ENCODE peak calls at places on chromosome 21, in eight cellular contexts. I is psoas muscle, N is lower leg skin, K is esophagus muscularis mucosa, R is BJ, S is IMR-90, D is OCI-LY7, E is lower lobe of right lung. A is an unnamed sample.

GRCh38 chr21:26939532-26940181 is 27.2 kb downstream of the ADAMTS5 start:
- DNase-seq in I (peak; percentile 25), N (no peak), K (no peak), R (no peak), S (peak; percentile 65), D (no peak), E (no peak), A (no peak)

GRCh38 chr21:25561668-25562641 is 45.3 kb downstream of the MRPL39 start:
- DNase-seq in I (peak; percentile 48), N (no peak), K (no peak), R (peak; percentile 11), S (peak; percentile 82), D (peak; percentile 54), E (peak; percentile 81), A (no peak)

GRCh38 chr21:33133912-33134311 is 64.0 kb downstream of the OLIG1 start:
- DNase-seq in I (no peak), N (no peak), K (no peak), R (no peak), S (no peak), D (no peak), E (no peak), A (no peak)

GRCh38 chr21:29624776-29625175 is 315.0 kb downstream of the GRIK1 start:
- DNase-seq in I (no peak), N (no peak), K (no peak), R (no peak), S (no peak), D (no peak), E (no peak), A (no peak)

GRCh38 chr21:32946654-32947053 is 79.1 kb upstream of the OLIG2 start:
- DNase-seq in I (no peak), N (no peak), K (no peak), R (no peak), S (peak; percentile 1), D (no peak), E (no peak), A (no peak)

GRCh38 chr21:41927727-41928409 is 25.9 kb downstream of the C2CD2 start:
- DNase-seq in I (no peak), N (no peak), K (no peak), R (no peak), S (no peak), D (peak; percentile 63), E (no peak), A (peak; percentile 46)

GRCh38 chr21:33033094-33033951 is 7.6 kb downstream of the OLIG2 start:
- DNase-seq in I (no peak), N (no peak), K (no peak), R (no peak), S (no peak), D (no peak), E (no peak), A (no peak)

GRCh38 chr21:15094706-15095105 is 29.9 kb upstream of the NRIP1 start:
- DNase-seq in I (no peak), N (no peak), K (no peak), R (no peak), S (no peak), D (no peak), E (no peak), A (no peak)

GRCh38 chr21:41665766-41666595 is 100.9 kb downstream of the RIPK4 start:
- DNase-seq in I (no peak), N (no peak), K (no peak), R (no peak), S (no peak), D (no peak), E (no peak), A (no peak)

GRCh38 chr21:42297372-42297771 is 17.8 kb downstream of the TFF3 start:
- DNase-seq in I (no peak), N (no peak), K (no peak), R (no peak), S (no peak), D (no peak), E (no peak), A (no peak)

GRCh38 chr21:41957991-41958766 is 4.4 kb upstream of the C2CD2 start:
- DNase-seq in I (peak; percentile 76), N (no peak), K (no peak), R (peak; percentile 44), S (peak; percentile 98), D (no peak), E (no peak), A (no peak)

GRCh38 chr21:15247613-15248012 is 182.8 kb upstream of the NRIP1 start:
- DNase-seq in I (no peak), N (no peak), K (no peak), R (no peak), S (peak; percentile 8), D (no peak), E (no peak), A (no peak)

GRCh38 chr21:20968391-20968790 is 29.8 kb upstream of the NCAM2 start:
- DNase-seq in I (no peak), N (no peak), K (no peak), R (no peak), S (no peak), D (no peak), E (no peak), A (no peak)

GRCh38 chr21:30882907-30883597 is 1.7 kb upstream of the KRTAP11-1 start:
- DNase-seq in I (no peak), N (no peak), K (no peak), R (no peak), S (no peak), D (no peak), E (no peak), A (no peak)

GRCh38 chr21:18522181-18522771 is 118.7 kb upstream of the TMPRSS15 start:
- DNase-seq in I (no peak), N (no peak), K (no peak), R (no peak), S (no peak), D (no peak), E (no peak), A (no peak)

GRCh38 chr21:19607983-19608668 is 1204.5 kb upstream of the TMPRSS15 start:
- DNase-seq in I (no peak), N (no peak), K (no peak), R (no peak), S (no peak), D (no peak), E (no peak), A (no peak)

GRCh38 chr21:42009018-42009830 is 936 bp downstream of the ZBTB21 start:
- DNase-seq in I (peak; percentile 64), N (peak; percentile 50), K (peak; percentile 92), R (no peak), S (peak; percentile 81), D (peak; percentile 77), E (peak; percentile 71), A (peak; percentile 49)

GRCh38 chr21:14259669-14260458 is 43.9 kb downstream of the RBM11 start:
- DNase-seq in I (no peak), N (no peak), K (no peak), R (no peak), S (peak; percentile 56), D (peak; percentile 46), E (no peak), A (peak; percentile 3)

GRCh38 chr21:25283720-25284119 is 323.6 kb downstream of the MRPL39 start:
- DNase-seq in I (no peak), N (no peak), K (no peak), R (peak; percentile 8), S (peak; percentile 56), D (peak; percentile 1), E (no peak), A (peak; percentile 39)

GRCh38 chr21:27329255-27329851 is 362.5 kb upstream of the ADAMTS5 start:
- DNase-seq in I (no peak), N (no peak), K (no peak), R (no peak), S (peak; percentile 82), D (no peak), E (no peak), A (no peak)

GRCh38 chr21:41825216-41825615 is 53.9 kb downstream of the PRDM15 start:
- DNase-seq in I (no peak), N (no peak), K (no peak), R (no peak), S (no peak), D (no peak), E (no peak), A (no peak)

GRCh38 chr21:38303300-38303699 is 46.5 kb downstream of the KCNJ15 start:
- DNase-seq in I (peak; percentile 61), N (peak; percentile 87), K (no peak), R (peak; percentile 71), S (peak; percentile 88), D (no peak), E (no peak), A (no peak)

GRCh38 chr21:31471865-31472264 is 127.8 kb upstream of the TIAM1 start:
- DNase-seq in I (no peak), N (no peak), K (no peak), R (no peak), S (no peak), D (no peak), E (no peak), A (no peak)

GRCh38 chr21:39441502-39442475 is 3.8 kb downstream of the LCA5L start:
- DNase-seq in I (no peak), N (no peak), K (no peak), R (no peak), S (peak; percentile 68), D (peak; percentile 63), E (no peak), A (peak; percentile 21)
- TF ChIP-seq CTCF in I (peak; percentile 70), N (no peak), K (peak; percentile 73), R (peak; percentile 86), S (peak; percentile 75), D (peak; percentile 92), E (peak; percentile 62), A (peak; percentile 79)

GRCh38 chr21:36697473-36698159 is 1.3 kb upstream of the SIM2 start:
- DNase-seq in I (no peak), N (no peak), K (no peak), R (no peak), S (no peak), D (no peak), E (no peak), A (no peak)

GRCh38 chr21:36699546-36700294 is 805 bp downstream of the SIM2 start:
- DNase-seq in I (no peak), N (no peak), K (no peak), R (no peak), S (no peak), D (no peak), E (no peak), A (no peak)

GRCh38 chr21:36699026-36699545 is at the start of gene SIM2:
- DNase-seq in I (no peak), N (no peak), K (no peak), R (no peak), S (peak; percentile 52), D (no peak), E (no peak), A (no peak)

GRCh38 chr21:36696640-36697472 is 2.1 kb upstream of the SIM2 start:
- DNase-seq in I (no peak), N (no peak), K (no peak), R (no peak), S (peak; percentile 6), D (no peak), E (no peak), A (no peak)

GRCh38 chr21:36698160-36699025 is 522 bp upstream of the SIM2 start:
- DNase-seq in I (no peak), N (no peak), K (no peak), R (no peak), S (peak; percentile 15), D (no peak), E (no peak), A (no peak)
- H3K4me3 ChIP-seq in I (peak overlapping the region; percentile 72), N (no peak overlapping the region), K (peak overlapping the region; percentile 55), R (no peak overlapping the region), S (peak overlapping the region; percentile 57), D (no peak overlapping the region), E (peak overlapping the region; percentile 44), A (no peak overlapping the region)

GRCh38 chr21:45388011-45388521 is 16.9 kb upstream of the COL18A1 start:
- DNase-seq in I (peak; percentile 21), N (no peak), K (no peak), R (no peak), S (no peak), D (no peak), E (peak; percentile 24), A (no peak)
- TF ChIP-seq CTCF in I (no peak), N (no peak), K (no peak), R (no peak), S (no peak), D (no peak), E (no peak), A (no peak)

GRCh38 chr21:34606051-34606450 is 8.9 kb downstream of the RCAN1 start:
- DNase-seq in I (no peak), N (no peak), K (no peak), R (no peak), S (no peak), D (no peak), E (no peak), A (no peak)
- H3K4me3 ChIP-seq in I (no peak overlapping the region), N (no peak overlapping the region), K (no peak overlapping the region), R (no peak overlapping the region), S (no peak overlapping the region), D (no peak overlapping the region), E (no peak overlapping the region), A (no peak overlapping the region)

A was measured in GM12864.